ENCODE peak calls at places on chromosomes 16 and 17, in ten cellular contexts. One of them, this sample, is unnamed.

GRCh38 chr16:70594569-70594968 is 51.8 kb upstream of the IL34 start:
- DNase-seq in mesothelial cell of epicardium: no peak
- DNase-seq in stimulated activated CD4-positive, alpha-beta T cell treated with anti-CD3 and anti-CD28 coated beads, Interleukin-1b, Interleukin-23, amount 100 ng/mL, for 24 hours: no peak
- DNase-seq in activated gamma-delta T cell treated with Interleukin-2 at 50 U/mL for 16 hours: no peak
- DNase-seq in stimulated activated CD8-positive, alpha-beta memory T cell treated with anti-CD3 and anti-CD28 coated beads, Interleukin-7, amount 100 ng/mL, for 1 hour: no peak
- DNase-seq in posterior vena cava: no peak
- DNase-seq in GM06990: no peak
- DNase-seq in amniotic epithelial cell: peak
- DNase-seq in AG09309: no peak
- DNase-seq in Daoy: no peak
- DNase-seq in this sample: no peak

GRCh38 chr17:77356690-77357201 is 216.0 kb downstream of the SEC14L1 start:
- DNase-seq in mesothelial cell of epicardium: no peak
- DNase-seq in stimulated activated CD4-positive, alpha-beta T cell treated with anti-CD3 and anti-CD28 coated beads, Interleukin-1b, Interleukin-23, amount 100 ng/mL, for 24 hours: no peak
- DNase-seq in activated gamma-delta T cell treated with Interleukin-2 at 50 U/mL for 16 hours: peak
- DNase-seq in stimulated activated CD8-positive, alpha-beta memory T cell treated with anti-CD3 and anti-CD28 coated beads, Interleukin-7, amount 100 ng/mL, for 1 hour: no peak
- DNase-seq in posterior vena cava: no peak
- DNase-seq in GM06990: no peak
- DNase-seq in amniotic epithelial cell: no peak
- DNase-seq in AG09309: no peak
- DNase-seq in Daoy: no peak
- DNase-seq in this sample: peak

GRCh38 chr16:58088116-58088515 is 41.1 kb downstream of the CFAP20 start:
- DNase-seq in mesothelial cell of epicardium: no peak
- DNase-seq in stimulated activated CD4-positive, alpha-beta T cell treated with anti-CD3 and anti-CD28 coated beads, Interleukin-1b, Interleukin-23, amount 100 ng/mL, for 24 hours: no peak
- DNase-seq in activated gamma-delta T cell treated with Interleukin-2 at 50 U/mL for 16 hours: no peak
- DNase-seq in stimulated activated CD8-positive, alpha-beta memory T cell treated with anti-CD3 and anti-CD28 coated beads, Interleukin-7, amount 100 ng/mL, for 1 hour: no peak
- DNase-seq in posterior vena cava: peak
- DNase-seq in GM06990: no peak
- DNase-seq in amniotic epithelial cell: no peak
- DNase-seq in AG09309: no peak
- DNase-seq in Daoy: no peak
- DNase-seq in this sample: no peak

GRCh38 chr16:57615813-57616212 is 12.6 kb upstream of the ADGRG1 start:
- DNase-seq in mesothelial cell of epicardium: no peak
- DNase-seq in stimulated activated CD4-positive, alpha-beta T cell treated with anti-CD3 and anti-CD28 coated beads, Interleukin-1b, Interleukin-23, amount 100 ng/mL, for 24 hours: no peak
- DNase-seq in activated gamma-delta T cell treated with Interleukin-2 at 50 U/mL for 16 hours: no peak
- DNase-seq in stimulated activated CD8-positive, alpha-beta memory T cell treated with anti-CD3 and anti-CD28 coated beads, Interleukin-7, amount 100 ng/mL, for 1 hour: no peak
- DNase-seq in posterior vena cava: no peak
- DNase-seq in GM06990: no peak
- DNase-seq in amniotic epithelial cell: no peak
- DNase-seq in AG09309: no peak
- DNase-seq in Daoy: no peak
- DNase-seq in this sample: no peak

GRCh38 chr17:28725166-28725659 is 820 bp downstream of the TLCD1 start:
- DNase-seq in mesothelial cell of epicardium: no peak
- DNase-seq in stimulated activated CD4-positive, alpha-beta T cell treated with anti-CD3 and anti-CD28 coated beads, Interleukin-1b, Interleukin-23, amount 100 ng/mL, for 24 hours: no peak
- DNase-seq in activated gamma-delta T cell treated with Interleukin-2 at 50 U/mL for 16 hours: no peak
- DNase-seq in stimulated activated CD8-positive, alpha-beta memory T cell treated with anti-CD3 and anti-CD28 coated beads, Interleukin-7, amount 100 ng/mL, for 1 hour: no peak
- DNase-seq in posterior vena cava: no peak
- DNase-seq in GM06990: no peak
- DNase-seq in amniotic epithelial cell: peak
- DNase-seq in AG09309: no peak
- DNase-seq in Daoy: peak
- DNase-seq in this sample: no peak

GRCh38 chr17:34243732-34244299 is 11.3 kb upstream of the CCL2 start:
- DNase-seq in mesothelial cell of epicardium: no peak
- DNase-seq in stimulated activated CD4-positive, alpha-beta T cell treated with anti-CD3 and anti-CD28 coated beads, Interleukin-1b, Interleukin-23, amount 100 ng/mL, for 24 hours: no peak
- DNase-seq in activated gamma-delta T cell treated with Interleukin-2 at 50 U/mL for 16 hours: no peak
- DNase-seq in stimulated activated CD8-positive, alpha-beta memory T cell treated with anti-CD3 and anti-CD28 coated beads, Interleukin-7, amount 100 ng/mL, for 1 hour: no peak
- DNase-seq in posterior vena cava: no peak
- DNase-seq in GM06990: no peak
- DNase-seq in amniotic epithelial cell: no peak
- DNase-seq in AG09309: no peak
- DNase-seq in Daoy: no peak
- DNase-seq in this sample: no peak

GRCh38 chr17:15262291-15263205 is 2.6 kb downstream of the PMP22 start:
- DNase-seq in mesothelial cell of epicardium: peak
- DNase-seq in stimulated activated CD4-positive, alpha-beta T cell treated with anti-CD3 and anti-CD28 coated beads, Interleukin-1b, Interleukin-23, amount 100 ng/mL, for 24 hours: no peak
- DNase-seq in activated gamma-delta T cell treated with Interleukin-2 at 50 U/mL for 16 hours: no peak
- DNase-seq in stimulated activated CD8-positive, alpha-beta memory T cell treated with anti-CD3 and anti-CD28 coated beads, Interleukin-7, amount 100 ng/mL, for 1 hour: no peak
- DNase-seq in posterior vena cava: peak
- DNase-seq in GM06990: peak
- DNase-seq in amniotic epithelial cell: peak
- DNase-seq in AG09309: peak
- DNase-seq in Daoy: peak
- DNase-seq in this sample: peak

GRCh38 chr17:18187816-18188761 is 4.5 kb downstream of the ALKBH5 start:
- DNase-seq in mesothelial cell of epicardium: no peak
- DNase-seq in stimulated activated CD4-positive, alpha-beta T cell treated with anti-CD3 and anti-CD28 coated beads, Interleukin-1b, Interleukin-23, amount 100 ng/mL, for 24 hours: no peak
- DNase-seq in activated gamma-delta T cell treated with Interleukin-2 at 50 U/mL for 16 hours: no peak
- DNase-seq in stimulated activated CD8-positive, alpha-beta memory T cell treated with anti-CD3 and anti-CD28 coated beads, Interleukin-7, amount 100 ng/mL, for 1 hour: no peak
- DNase-seq in posterior vena cava: no peak
- DNase-seq in GM06990: no peak
- DNase-seq in amniotic epithelial cell: peak
- DNase-seq in AG09309: no peak
- DNase-seq in Daoy: peak
- DNase-seq in this sample: no peak

GRCh38 chr17:52696362-52696761 is 537.8 kb upstream of the CA10 start:
- DNase-seq in mesothelial cell of epicardium: no peak
- DNase-seq in stimulated activated CD4-positive, alpha-beta T cell treated with anti-CD3 and anti-CD28 coated beads, Interleukin-1b, Interleukin-23, amount 100 ng/mL, for 24 hours: no peak
- DNase-seq in activated gamma-delta T cell treated with Interleukin-2 at 50 U/mL for 16 hours: no peak
- DNase-seq in stimulated activated CD8-positive, alpha-beta memory T cell treated with anti-CD3 and anti-CD28 coated beads, Interleukin-7, amount 100 ng/mL, for 1 hour: no peak
- DNase-seq in posterior vena cava: no peak
- DNase-seq in GM06990: no peak
- DNase-seq in amniotic epithelial cell: no peak
- DNase-seq in AG09309: no peak
- DNase-seq in Daoy: no peak
- DNase-seq in this sample: no peak

GRCh38 chr16:21064203-21064602 is 86.4 kb downstream of the DNAH3 start:
- DNase-seq in mesothelial cell of epicardium: no peak
- DNase-seq in stimulated activated CD4-positive, alpha-beta T cell treated with anti-CD3 and anti-CD28 coated beads, Interleukin-1b, Interleukin-23, amount 100 ng/mL, for 24 hours: no peak
- DNase-seq in activated gamma-delta T cell treated with Interleukin-2 at 50 U/mL for 16 hours: no peak
- DNase-seq in stimulated activated CD8-positive, alpha-beta memory T cell treated with anti-CD3 and anti-CD28 coated beads, Interleukin-7, amount 100 ng/mL, for 1 hour: no peak
- DNase-seq in posterior vena cava: no peak
- DNase-seq in GM06990: no peak
- DNase-seq in amniotic epithelial cell: no peak
- DNase-seq in AG09309: no peak
- DNase-seq in Daoy: no peak
- DNase-seq in this sample: no peak

GRCh38 chr17:17547210-17547764 is 44.2 kb downstream of the PEMT start:
- DNase-seq in mesothelial cell of epicardium: no peak
- DNase-seq in stimulated activated CD4-positive, alpha-beta T cell treated with anti-CD3 and anti-CD28 coated beads, Interleukin-1b, Interleukin-23, amount 100 ng/mL, for 24 hours: no peak
- DNase-seq in activated gamma-delta T cell treated with Interleukin-2 at 50 U/mL for 16 hours: no peak
- DNase-seq in stimulated activated CD8-positive, alpha-beta memory T cell treated with anti-CD3 and anti-CD28 coated beads, Interleukin-7, amount 100 ng/mL, for 1 hour: no peak
- DNase-seq in posterior vena cava: no peak
- DNase-seq in GM06990: no peak
- DNase-seq in amniotic epithelial cell: no peak
- DNase-seq in AG09309: no peak
- DNase-seq in Daoy: no peak
- DNase-seq in this sample: no peak

GRCh38 chr16:49376206-49376605 is 2.6 kb downstream of the C16orf78 start:
- DNase-seq in mesothelial cell of epicardium: no peak
- DNase-seq in stimulated activated CD4-positive, alpha-beta T cell treated with anti-CD3 and anti-CD28 coated beads, Interleukin-1b, Interleukin-23, amount 100 ng/mL, for 24 hours: no peak
- DNase-seq in activated gamma-delta T cell treated with Interleukin-2 at 50 U/mL for 16 hours: no peak
- DNase-seq in stimulated activated CD8-positive, alpha-beta memory T cell treated with anti-CD3 and anti-CD28 coated beads, Interleukin-7, amount 100 ng/mL, for 1 hour: no peak
- DNase-seq in posterior vena cava: no peak
- DNase-seq in GM06990: no peak
- DNase-seq in amniotic epithelial cell: no peak
- DNase-seq in AG09309: no peak
- DNase-seq in Daoy: no peak
- DNase-seq in this sample: no peak

GRCh38 chr17:79607941-79608728 is 2.7 kb downstream of the RBFOX3 start:
- DNase-seq in mesothelial cell of epicardium: peak
- DNase-seq in stimulated activated CD4-positive, alpha-beta T cell treated with anti-CD3 and anti-CD28 coated beads, Interleukin-1b, Interleukin-23, amount 100 ng/mL, for 24 hours: no peak
- DNase-seq in activated gamma-delta T cell treated with Interleukin-2 at 50 U/mL for 16 hours: no peak
- DNase-seq in stimulated activated CD8-positive, alpha-beta memory T cell treated with anti-CD3 and anti-CD28 coated beads, Interleukin-7, amount 100 ng/mL, for 1 hour: no peak
- DNase-seq in posterior vena cava: no peak
- DNase-seq in GM06990: no peak
- DNase-seq in amniotic epithelial cell: no peak
- DNase-seq in AG09309: no peak
- DNase-seq in Daoy: peak
- DNase-seq in this sample: peak

GRCh38 chr17:9138161-9138717 is 116.9 kb downstream of the NTN1 start:
- DNase-seq in mesothelial cell of epicardium: no peak
- DNase-seq in stimulated activated CD4-positive, alpha-beta T cell treated with anti-CD3 and anti-CD28 coated beads, Interleukin-1b, Interleukin-23, amount 100 ng/mL, for 24 hours: no peak
- DNase-seq in activated gamma-delta T cell treated with Interleukin-2 at 50 U/mL for 16 hours: no peak
- DNase-seq in stimulated activated CD8-positive, alpha-beta memory T cell treated with anti-CD3 and anti-CD28 coated beads, Interleukin-7, amount 100 ng/mL, for 1 hour: no peak
- DNase-seq in posterior vena cava: no peak
- DNase-seq in GM06990: no peak
- DNase-seq in amniotic epithelial cell: no peak
- DNase-seq in AG09309: no peak
- DNase-seq in Daoy: no peak
- DNase-seq in this sample: no peak

GRCh38 chr17:43449470-43450202 is 34.1 kb upstream of the DHX8 start:
- DNase-seq in mesothelial cell of epicardium: no peak
- DNase-seq in stimulated activated CD4-positive, alpha-beta T cell treated with anti-CD3 and anti-CD28 coated beads, Interleukin-1b, Interleukin-23, amount 100 ng/mL, for 24 hours: no peak
- DNase-seq in activated gamma-delta T cell treated with Interleukin-2 at 50 U/mL for 16 hours: no peak
- DNase-seq in stimulated activated CD8-positive, alpha-beta memory T cell treated with anti-CD3 and anti-CD28 coated beads, Interleukin-7, amount 100 ng/mL, for 1 hour: no peak
- DNase-seq in posterior vena cava: no peak
- DNase-seq in GM06990: no peak
- DNase-seq in amniotic epithelial cell: peak
- DNase-seq in AG09309: no peak
- DNase-seq in Daoy: no peak
- DNase-seq in this sample: no peak

GRCh38 chr17:10631048-10631700 is 25.9 kb downstream of the MYH3 start:
- DNase-seq in mesothelial cell of epicardium: no peak
- DNase-seq in stimulated activated CD4-positive, alpha-beta T cell treated with anti-CD3 and anti-CD28 coated beads, Interleukin-1b, Interleukin-23, amount 100 ng/mL, for 24 hours: no peak
- DNase-seq in activated gamma-delta T cell treated with Interleukin-2 at 50 U/mL for 16 hours: no peak
- DNase-seq in stimulated activated CD8-positive, alpha-beta memory T cell treated with anti-CD3 and anti-CD28 coated beads, Interleukin-7, amount 100 ng/mL, for 1 hour: no peak
- DNase-seq in posterior vena cava: no peak
- DNase-seq in GM06990: no peak
- DNase-seq in amniotic epithelial cell: peak
- DNase-seq in AG09309: no peak
- DNase-seq in Daoy: peak
- DNase-seq in this sample: peak

GRCh38 chr16:2829501-2830354 is at the start of gene ZG16B:
- DNase-seq in mesothelial cell of epicardium: no peak
- DNase-seq in stimulated activated CD4-positive, alpha-beta T cell treated with anti-CD3 and anti-CD28 coated beads, Interleukin-1b, Interleukin-23, amount 100 ng/mL, for 24 hours: no peak
- DNase-seq in activated gamma-delta T cell treated with Interleukin-2 at 50 U/mL for 16 hours: no peak
- DNase-seq in stimulated activated CD8-positive, alpha-beta memory T cell treated with anti-CD3 and anti-CD28 coated beads, Interleukin-7, amount 100 ng/mL, for 1 hour: no peak
- DNase-seq in posterior vena cava: peak
- DNase-seq in GM06990: no peak
- DNase-seq in amniotic epithelial cell: no peak
- DNase-seq in AG09309: no peak
- DNase-seq in Daoy: peak
- DNase-seq in this sample: no peak

This sample was measured in GM20000.